ENCODE peak calls at places on chromosomes 11 and 22, in nine cellular contexts. V is choroid plexus epithelial cell, X is NCI-H748 treated with DMSO at 0.1 percent for 48 hours, U is AG04449, W is hypothalamus, A is anterior cingulate cortex, M is cardiac muscle cell, O is head of caudate nucleus, D is T-helper 9 cell. R is an unnamed sample.
A peak's percentile ranks its signal among the peaks of the same experiment; 100 is the strongest.

GRCh38 chr11:72227316-72228228 is 3.0 kb downstream of the INPPL1 start:
- DNase-seq in O (peak; percentile 77), M (no peak), U (no peak), A (no peak), W (peak; percentile 30), V (peak; percentile 67), D (no peak), X (no peak), R (no peak)

GRCh38 chr11:108324587-108324986 is 101.7 kb downstream of the ATM start:
- DNase-seq in O (no peak), M (no peak), W (no peak), D (no peak), V (peak; percentile 33), X (no peak), A (no peak), U (peak; percentile 14), R (no peak)

GRCh38 chr22:22076937-22077703 is 94.5 kb upstream of the TOP3B start:
- DNase-seq in A (no peak), U (no peak), O (peak; percentile 65), D (no peak), X (no peak), M (no peak), V (peak; percentile 81), W (peak; percentile 36), R (no peak)

GRCh38 chr11:82992219-82992618 is 79.5 kb downstream of the RAB30 start:
- DNase-seq in O (no peak), A (no peak), D (no peak), W (no peak), U (no peak), X (no peak), V (no peak), M (no peak), R (no peak)

GRCh38 chr22:41285441-41285819 is 557 bp downstream of the RANGAP1 start:
- DNase-seq in V (peak; percentile 89), A (peak; percentile 73), X (peak; percentile 13), U (no peak), O (peak; percentile 89), M (peak; percentile 67), D (peak; percentile 79), W (peak; percentile 70), R (peak; percentile 84)

GRCh38 chr11:128285313-128285712 is 302.0 kb downstream of the ETS1 start:
- DNase-seq in W (no peak), X (no peak), A (no peak), U (no peak), V (no peak), M (no peak), D (no peak), O (no peak), R (no peak)

GRCh38 chr11:1870326-1870696 is 17.4 kb downstream of the LSP1 start:
- DNase-seq in A (no peak), M (no peak), V (no peak), W (no peak), D (no peak), X (no peak), O (no peak), U (no peak), R (no peak)

GRCh38 chr11:134592391-134592990 is 180.4 kb upstream of the B3GAT1 start:
- DNase-seq in W (no peak), A (no peak), V (peak; percentile 21), D (no peak), M (peak; percentile 82), X (no peak), O (no peak), U (no peak), R (peak; percentile 9)

GRCh38 chr22:19889951-19890350 is 35.3 kb upstream of the GNB1L start:
- DNase-seq in D (no peak), V (no peak), U (no peak), X (no peak), O (no peak), W (no peak), M (no peak), A (no peak), R (no peak)

GRCh38 chr11:63682045-63682915 is 980 bp downstream of the RTN3 start:
- DNase-seq in M (peak; percentile 44), X (peak; percentile 38), V (no peak), D (no peak), W (peak; percentile 81), O (peak; percentile 79), U (no peak), A (no peak), R (no peak)

GRCh38 chr11:64667154-64667745 is 55.7 kb downstream of the NRXN2 start:
- DNase-seq in O (no peak), W (no peak), X (no peak), M (no peak), U (no peak), D (no peak), V (no peak), A (no peak), R (no peak)

GRCh38 chr11:92916299-92916698 is 53.2 kb upstream of the MTNR1B start:
- DNase-seq in O (no peak), U (no peak), V (no peak), M (no peak), A (no peak), W (no peak), D (no peak), X (no peak), R (no peak)

GRCh38 chr11:43944761-43945311 is 2.4 kb downstream of the C11orf96 start:
- DNase-seq in V (peak; percentile 70), D (peak; percentile 61), A (peak; percentile 41), O (peak; percentile 74), M (peak; percentile 44), W (peak; percentile 64), U (no peak), X (peak; percentile 24), R (peak; percentile 69)

GRCh38 chr11:126192386-126192785 is 19.1 kb downstream of the RPUSD4 start:
- DNase-seq in O (no peak), D (no peak), X (no peak), V (no peak), W (no peak), U (no peak), A (no peak), M (no peak), R (no peak)

GRCh38 chr11:83583953-83584352 is 297.8 kb upstream of the CCDC90B start:
- DNase-seq in W (no peak), D (no peak), M (no peak), A (no peak), X (no peak), U (peak; percentile 24), V (peak; percentile 10), O (no peak), R (no peak)

GRCh38 chr22:50032941-50033601 is 20.5 kb upstream of the IL17REL start:
- DNase-seq in V (no peak), M (no peak), X (no peak), A (no peak), O (no peak), D (no peak), W (no peak), U (no peak), R (no peak)

GRCh38 chr11:130616578-130616977 is 168.1 kb downstream of the ADAMTS15 start:
- DNase-seq in V (no peak), M (no peak), W (no peak), O (no peak), U (no peak), D (no peak), X (no peak), A (no peak), R (no peak)

GRCh38 chr22:41695211-41695610 is 4.1 kb upstream of the MEI1 start:
- DNase-seq in V (no peak), W (no peak), A (no peak), D (no peak), M (no peak), X (no peak), U (no peak), O (no peak), R (no peak)

GRCh38 chr11:116162541-116163230 is 610.1 kb downstream of the BUD13 start:
- DNase-seq in M (no peak), X (peak; percentile 90), D (no peak), W (peak; percentile 15), O (peak; percentile 70), A (no peak), V (no peak), U (no peak), R (no peak)

GRCh38 chr11:45092901-45093760 is 53.3 kb upstream of the PRDM11 start:
- DNase-seq in X (no peak), V (peak; percentile 56), W (no peak), A (no peak), M (no peak), D (no peak), U (no peak), O (no peak), R (no peak)

GRCh38 chr11:16792426-16792825 is 54.0 kb downstream of the C11orf58 start:
- DNase-seq in V (peak; percentile 47), U (no peak), D (no peak), X (no peak), O (no peak), A (no peak), W (no peak), M (no peak), R (no peak)

GRCh38 chr11:99418927-99419707 is 398.4 kb downstream of the CNTN5 start:
- DNase-seq in U (no peak), D (no peak), X (no peak), M (no peak), W (no peak), V (peak; percentile 29), A (no peak), O (no peak), R (no peak)

GRCh38 chr11:70233511-70233919 is 30.4 kb downstream of the FADD start:
- DNase-seq in A (no peak), O (no peak), D (no peak), V (peak; percentile 82), X (no peak), W (no peak), M (no peak), U (peak; percentile 29), R (no peak)

GRCh38 chr11:116703421-116703820 is 69.4 kb downstream of the BUD13 start:
- DNase-seq in M (peak; percentile 48), O (peak; percentile 76), A (no peak), X (peak; percentile 48), U (no peak), W (peak; percentile 54), V (no peak), D (no peak), R (no peak)

GRCh38 chr11:128299132-128299726 is 288.1 kb downstream of the ETS1 start:
- DNase-seq in W (no peak), U (peak; percentile 34), D (no peak), A (no peak), V (peak; percentile 91), M (no peak), O (no peak), X (no peak), R (no peak)

GRCh38 chr22:31776231-31776630 is 22.4 kb downstream of the DEPDC5 start:
- DNase-seq in W (no peak), V (no peak), X (no peak), M (no peak), A (no peak), D (no peak), O (no peak), U (no peak), R (no peak)

GRCh38 chr11:34302046-34302921 is 55.5 kb downstream of the ABTB2 start:
- DNase-seq in A (no peak), W (no peak), V (peak; percentile 90), M (peak; percentile 53), X (no peak), O (no peak), D (no peak), U (peak; percentile 78), R (no peak)

GRCh38 chr22:30190619-30191018 is 55.9 kb downstream of the LIF start:
- DNase-seq in M (no peak), D (no peak), X (no peak), A (no peak), U (no peak), V (no peak), W (no peak), O (no peak), R (no peak)

R was measured in CD8-positive, alpha-beta memory T cell.